ENCODE peak calls at places on chromosome 21, in six cellular contexts. W is HTR-8/SVneo; M is stomach; E is RPMI7951; I is hepatocyte; V is activated CD8-positive, alpha-beta memory T cell treated with anti-CD3 and anti-CD28 coated beads, Interleukin-2, amount 50 U/mL, for 48 hours. T is an unnamed sample.

GRCh38 chr21:14843991-14844390 is 220.8 kb downstream of the NRIP1 start:
- DNase-seq in W (no peak), M (no peak), E (no peak), I (no peak), V (no peak), T (no peak)

GRCh38 chr21:14403681-14404318 is 20.9 kb upstream of the HSPA13 start:
- DNase-seq in W (peak), M (no peak), E (peak), I (peak), V (no peak), T (peak)

GRCh38 chr21:45401916-45402900 is 2.8 kb upstream of the COL18A1 start:
- DNase-seq in W (no peak), M (no peak), E (no peak), I (no peak), V (no peak), T (no peak)

GRCh38 chr21:35561076-35561475 is 499.2 kb downstream of the SETD4 start:
- DNase-seq in W (no peak), M (no peak), E (peak), I (no peak), V (no peak), T (no peak)

GRCh38 chr21:20997308-20997632 is 939 bp upstream of the NCAM2 start:
- DNase-seq in W (no peak), M (no peak), E (no peak), I (peak), V (no peak), T (no peak)

GRCh38 chr21:46195595-46196195 is 11.4 kb upstream of the SPATC1L start:
- DNase-seq in W (no peak), M (peak), E (no peak), I (peak), V (peak), T (no peak)

GRCh38 chr21:42002421-42002958 is 7.7 kb downstream of the ZBTB21 start:
- DNase-seq in W (peak), M (no peak), E (peak), I (peak), V (peak), T (peak)

GRCh38 chr21:28731700-28732321 is 260.9 kb downstream of the LTN1 start:
- DNase-seq in W (no peak), M (no peak), E (no peak), I (no peak), V (no peak), T (no peak)

GRCh38 chr21:16320110-16320509 is 590.3 kb downstream of the USP25 start:
- DNase-seq in W (no peak), M (no peak), E (no peak), I (no peak), V (no peak), T (no peak)

GRCh38 chr21:26115346-26115745 is 55.2 kb downstream of the APP start:
- DNase-seq in W (no peak), M (no peak), E (peak), I (no peak), V (no peak), T (no peak)

GRCh38 chr21:41186763-41187536 is 19.0 kb downstream of the BACE2 start:
- DNase-seq in W (no peak), M (no peak), E (no peak), I (peak), V (no peak), T (no peak)

GRCh38 chr21:43654806-43655489 is 4.3 kb downstream of the HSF2BP start:
- DNase-seq in W (no peak), M (no peak), E (peak), I (no peak), V (no peak), T (no peak)

GRCh38 chr21:35203093-35204021 is 154.3 kb upstream of the RUNX1 start:
- DNase-seq in W (no peak), M (no peak), E (peak), I (peak), V (no peak), T (no peak)

GRCh38 chr21:28256420-28256831 is 736.3 kb downstream of the LTN1 start:
- DNase-seq in W (no peak), M (no peak), E (no peak), I (peak), V (no peak), T (no peak)

GRCh38 chr21:28561772-28562171 is 430.9 kb downstream of the LTN1 start:
- DNase-seq in W (no peak), M (no peak), E (no peak), I (no peak), V (no peak), T (no peak)